ENCODE peak calls at places on chromosomes 3 and 15, in nine cellular contexts. One of them, this sample, is unnamed.
A peak's percentile ranks its signal among the peaks of the same experiment; 100 is the strongest.

GRCh38 chr15:67144609-67145306 is 79.4 kb downstream of the SMAD3 start:
- DNase-seq in B cell: no peak
- DNase-seq in tibial nerve: no peak
- DNase-seq in hepatocyte: peak; percentile 41
- DNase-seq in AG04449: peak; percentile 86
- DNase-seq in OCI-LY7: no peak
- DNase-seq in left lung: no peak
- DNase-seq in WERI-Rb-1: no peak
- DNase-seq in MCF 10A: no peak
- DNase-seq in this sample: no peak

GRCh38 chr15:27222479-27222878 is 251.5 kb downstream of the GABRG3 start:
- DNase-seq in B cell: no peak
- DNase-seq in tibial nerve: no peak
- DNase-seq in hepatocyte: peak; percentile 38
- DNase-seq in AG04449: peak; percentile 44
- DNase-seq in OCI-LY7: no peak
- DNase-seq in left lung: no peak
- DNase-seq in WERI-Rb-1: no peak
- DNase-seq in MCF 10A: no peak
- DNase-seq in this sample: no peak

GRCh38 chr15:89128320-89129122 is 40.3 kb downstream of the ABHD2 start:
- DNase-seq in B cell: no peak
- DNase-seq in tibial nerve: no peak
- DNase-seq in hepatocyte: no peak
- DNase-seq in AG04449: no peak
- DNase-seq in OCI-LY7: no peak
- DNase-seq in left lung: no peak
- DNase-seq in WERI-Rb-1: no peak
- DNase-seq in MCF 10A: no peak
- DNase-seq in this sample: no peak

GRCh38 chr3:190048831-190049541 is 71.7 kb downstream of the P3H2 start:
- DNase-seq in B cell: no peak
- DNase-seq in tibial nerve: no peak
- DNase-seq in hepatocyte: no peak
- DNase-seq in AG04449: no peak
- DNase-seq in OCI-LY7: no peak
- DNase-seq in left lung: no peak
- DNase-seq in WERI-Rb-1: no peak
- DNase-seq in MCF 10A: peak; percentile 49
- DNase-seq in this sample: no peak

GRCh38 chr15:69468241-69469121 is 15.9 kb downstream of the RPLP1 start:
- DNase-seq in B cell: no peak
- DNase-seq in tibial nerve: no peak
- DNase-seq in hepatocyte: peak; percentile 79
- DNase-seq in AG04449: no peak
- DNase-seq in OCI-LY7: no peak
- DNase-seq in left lung: peak; percentile 76
- DNase-seq in WERI-Rb-1: no peak
- DNase-seq in MCF 10A: peak; percentile 82
- DNase-seq in this sample: peak; percentile 85

GRCh38 chr3:128322030-128323022 is 144.4 kb downstream of the DNAJB8 start:
- DNase-seq in B cell: no peak
- DNase-seq in tibial nerve: no peak
- DNase-seq in hepatocyte: no peak
- DNase-seq in AG04449: no peak
- DNase-seq in OCI-LY7: peak; percentile 43
- DNase-seq in left lung: no peak
- DNase-seq in WERI-Rb-1: peak; percentile 57
- DNase-seq in MCF 10A: peak; percentile 48
- DNase-seq in this sample: no peak

GRCh38 chr3:169966951-169967915 is 626 bp downstream of the SEC62 start:
- DNase-seq in B cell: peak; percentile 76
- DNase-seq in tibial nerve: no peak
- DNase-seq in hepatocyte: peak; percentile 65
- DNase-seq in AG04449: no peak
- DNase-seq in OCI-LY7: peak; percentile 54
- DNase-seq in left lung: peak; percentile 70
- DNase-seq in WERI-Rb-1: peak; percentile 71
- DNase-seq in MCF 10A: peak; percentile 39
- DNase-seq in this sample: peak; percentile 41

GRCh38 chr15:52102468-52102867 is 10.1 kb downstream of the BCL2L10 start:
- DNase-seq in B cell: no peak
- DNase-seq in tibial nerve: no peak
- DNase-seq in hepatocyte: no peak
- DNase-seq in AG04449: peak; percentile 65
- DNase-seq in OCI-LY7: no peak
- DNase-seq in left lung: no peak
- DNase-seq in WERI-Rb-1: no peak
- DNase-seq in MCF 10A: peak; percentile 91
- DNase-seq in this sample: no peak

GRCh38 chr3:141096981-141097380 is 45.8 kb downstream of the SPSB4 start:
- DNase-seq in B cell: no peak
- DNase-seq in tibial nerve: no peak
- DNase-seq in hepatocyte: no peak
- DNase-seq in AG04449: no peak
- DNase-seq in OCI-LY7: no peak
- DNase-seq in left lung: no peak
- DNase-seq in WERI-Rb-1: no peak
- DNase-seq in MCF 10A: no peak
- DNase-seq in this sample: no peak

GRCh38 chr15:31101262-31102048 is at the start of gene TRPM1:
- DNase-seq in B cell: no peak
- DNase-seq in tibial nerve: no peak
- DNase-seq in hepatocyte: no peak
- DNase-seq in AG04449: no peak
- DNase-seq in OCI-LY7: no peak
- DNase-seq in left lung: no peak
- DNase-seq in WERI-Rb-1: peak; percentile 41
- DNase-seq in MCF 10A: no peak
- DNase-seq in this sample: no peak

GRCh38 chr15:31098491-31098917 is 3.0 kb downstream of the TRPM1 start:
- DNase-seq in B cell: no peak
- DNase-seq in tibial nerve: no peak
- DNase-seq in hepatocyte: no peak
- DNase-seq in AG04449: no peak
- DNase-seq in OCI-LY7: no peak
- DNase-seq in left lung: no peak
- DNase-seq in WERI-Rb-1: peak; percentile 27
- DNase-seq in MCF 10A: no peak
- DNase-seq in this sample: no peak

GRCh38 chr15:31096563-31096962 is 5.0 kb downstream of the TRPM1 start:
- DNase-seq in B cell: no peak
- DNase-seq in tibial nerve: no peak
- DNase-seq in hepatocyte: no peak
- DNase-seq in AG04449: no peak
- DNase-seq in OCI-LY7: no peak
- DNase-seq in left lung: no peak
- DNase-seq in WERI-Rb-1: no peak
- DNase-seq in MCF 10A: no peak
- DNase-seq in this sample: no peak

GRCh38 chr15:31100738-31101137 is 787 bp downstream of the TRPM1 start:
- DNase-seq in B cell: no peak
- DNase-seq in tibial nerve: no peak
- DNase-seq in hepatocyte: no peak
- DNase-seq in AG04449: no peak
- DNase-seq in OCI-LY7: no peak
- DNase-seq in left lung: no peak
- DNase-seq in WERI-Rb-1: no peak
- DNase-seq in MCF 10A: no peak
- DNase-seq in this sample: no peak

DNA sequence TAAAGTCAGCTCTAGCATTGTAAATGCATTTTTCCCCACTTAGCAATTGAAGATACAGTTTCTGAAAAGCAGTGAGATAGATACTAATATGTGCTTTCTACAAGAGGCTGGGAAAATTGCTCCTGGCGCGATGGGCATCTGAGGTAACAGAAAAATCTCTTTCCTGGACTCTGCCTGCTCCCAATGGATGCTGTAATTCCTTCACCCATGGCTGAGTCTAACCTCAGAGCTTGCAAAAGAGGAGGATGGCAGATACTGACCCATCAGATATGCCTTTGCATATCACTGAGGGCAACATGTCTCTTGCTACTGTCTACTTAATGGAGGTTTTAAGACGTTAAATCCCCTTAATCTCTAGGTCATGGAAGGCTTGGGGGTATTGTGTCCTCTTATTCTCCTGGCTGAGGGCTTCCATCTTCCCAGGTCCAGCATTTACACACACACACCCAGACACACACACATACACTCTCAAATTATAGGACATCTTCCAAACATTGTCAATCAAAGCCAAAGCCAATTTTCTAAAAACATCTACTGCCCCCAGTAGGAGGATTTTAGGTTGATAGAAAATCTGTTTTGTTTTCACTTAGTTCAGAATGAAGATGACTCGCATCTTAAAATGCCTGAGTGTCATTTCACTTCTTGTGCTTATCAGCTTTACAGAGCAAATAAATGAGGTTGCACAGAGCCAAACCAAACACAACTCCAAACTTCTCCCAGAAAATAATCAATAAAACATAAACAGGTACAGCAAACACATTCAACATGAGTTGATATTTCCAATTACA is 2.4 kb downstream of the TRPM1 start:
- DNase-seq in B cell: no peak
- DNase-seq in tibial nerve: no peak
- DNase-seq in hepatocyte: no peak
- DNase-seq in AG04449: no peak
- DNase-seq in OCI-LY7: no peak
- DNase-seq in left lung: no peak
- DNase-seq in WERI-Rb-1: peak; percentile 63
- DNase-seq in MCF 10A: no peak
- DNase-seq in this sample: no peak
- TF ChIP-seq CTCF in B cell: no peak
- TF ChIP-seq CTCF in tibial nerve: no peak
- TF ChIP-seq CTCF in hepatocyte: no peak
- TF ChIP-seq CTCF in AG04449: no peak
- TF ChIP-seq CTCF in OCI-LY7: peak; percentile 57
- TF ChIP-seq CTCF in left lung: no peak
- TF ChIP-seq CTCF in WERI-Rb-1: no peak
- TF ChIP-seq CTCF in MCF 10A: no peak
- TF ChIP-seq CTCF in this sample: no peak

GRCh38 chr3:49657208-49657915 is 16.8 kb upstream of the APEH start:
- DNase-seq in B cell: no peak
- DNase-seq in tibial nerve: no peak
- DNase-seq in hepatocyte: no peak
- DNase-seq in AG04449: no peak
- DNase-seq in OCI-LY7: no peak
- DNase-seq in left lung: no peak
- DNase-seq in WERI-Rb-1: no peak
- DNase-seq in MCF 10A: no peak
- DNase-seq in this sample: no peak

GRCh38 chr3:49655731-49656285 is 18.3 kb upstream of the APEH start:
- DNase-seq in B cell: no peak
- DNase-seq in tibial nerve: no peak
- DNase-seq in hepatocyte: no peak
- DNase-seq in AG04449: no peak
- DNase-seq in OCI-LY7: no peak
- DNase-seq in left lung: no peak
- DNase-seq in WERI-Rb-1: no peak
- DNase-seq in MCF 10A: no peak
- DNase-seq in this sample: no peak

GRCh38 chr3:49654176-49654825 is 19.9 kb upstream of the APEH start:
- DNase-seq in B cell: no peak
- DNase-seq in tibial nerve: no peak
- DNase-seq in hepatocyte: no peak
- DNase-seq in AG04449: no peak
- DNase-seq in OCI-LY7: no peak
- DNase-seq in left lung: no peak
- DNase-seq in WERI-Rb-1: no peak
- DNase-seq in MCF 10A: no peak
- DNase-seq in this sample: no peak

GRCh38 chr3:49654955-49655556 is 19.1 kb upstream of the APEH start:
- DNase-seq in B cell: no peak
- DNase-seq in tibial nerve: no peak
- DNase-seq in hepatocyte: no peak
- DNase-seq in AG04449: no peak
- DNase-seq in OCI-LY7: no peak
- DNase-seq in left lung: no peak
- DNase-seq in WERI-Rb-1: no peak
- DNase-seq in MCF 10A: peak; percentile 18
- DNase-seq in this sample: no peak

GRCh38 chr3:49656541-49657112 is 17.5 kb upstream of the APEH start:
- DNase-seq in B cell: no peak
- DNase-seq in tibial nerve: no peak
- DNase-seq in hepatocyte: no peak
- DNase-seq in AG04449: no peak
- DNase-seq in OCI-LY7: no peak
- DNase-seq in left lung: no peak
- DNase-seq in WERI-Rb-1: no peak
- DNase-seq in MCF 10A: no peak
- DNase-seq in this sample: no peak
- TF ChIP-seq CTCF in B cell: no peak
- TF ChIP-seq CTCF in tibial nerve: no peak
- TF ChIP-seq CTCF in hepatocyte: no peak
- TF ChIP-seq CTCF in AG04449: peak; percentile 59
- TF ChIP-seq CTCF in OCI-LY7: no peak
- TF ChIP-seq CTCF in left lung: no peak
- TF ChIP-seq CTCF in WERI-Rb-1: no peak
- TF ChIP-seq CTCF in MCF 10A: no peak
- TF ChIP-seq CTCF in this sample: no peak

DNA sequence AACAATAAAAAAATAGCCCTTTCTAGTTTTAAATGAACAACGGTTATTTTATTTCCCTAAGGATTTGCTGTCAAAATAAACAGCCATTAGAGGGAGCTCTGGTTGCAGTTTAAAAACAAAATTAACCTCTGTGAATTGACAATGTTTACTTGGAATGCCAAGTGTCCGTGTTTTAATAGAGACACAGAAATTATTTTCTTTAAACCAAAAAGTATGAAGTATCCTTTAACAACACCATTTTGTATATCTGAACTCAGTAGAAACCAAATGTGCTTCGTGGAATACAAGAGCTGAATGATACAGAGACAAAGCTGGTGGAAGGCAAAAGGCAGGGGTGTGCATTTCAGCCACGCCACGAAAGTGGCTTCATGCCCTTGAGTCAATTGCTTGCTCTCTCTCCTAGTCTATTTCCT is 74.4 kb downstream of the MOBP start:
- DNase-seq in B cell: no peak
- DNase-seq in tibial nerve: no peak
- DNase-seq in hepatocyte: peak; percentile 24
- DNase-seq in AG04449: no peak
- DNase-seq in OCI-LY7: peak; percentile 6
- DNase-seq in left lung: no peak
- DNase-seq in WERI-Rb-1: no peak
- DNase-seq in MCF 10A: peak; percentile 49
- DNase-seq in this sample: no peak
- TF ChIP-seq CTCF in B cell: no peak
- TF ChIP-seq CTCF in tibial nerve: no peak
- TF ChIP-seq CTCF in hepatocyte: peak; percentile 81
- TF ChIP-seq CTCF in AG04449: peak; percentile 14
- TF ChIP-seq CTCF in OCI-LY7: peak; percentile 83
- TF ChIP-seq CTCF in left lung: no peak
- TF ChIP-seq CTCF in WERI-Rb-1: peak; percentile 21
- TF ChIP-seq CTCF in MCF 10A: peak; percentile 32
- TF ChIP-seq CTCF in this sample: no peak

GRCh38 chr3:55651011-55651410 is 163.9 kb upstream of the WNT5A start:
- DNase-seq in B cell: no peak
- DNase-seq in tibial nerve: no peak
- DNase-seq in hepatocyte: no peak
- DNase-seq in AG04449: no peak
- DNase-seq in OCI-LY7: no peak
- DNase-seq in left lung: no peak
- DNase-seq in WERI-Rb-1: peak; percentile 16
- DNase-seq in MCF 10A: no peak
- DNase-seq in this sample: no peak
- TF ChIP-seq CTCF in B cell: no peak
- TF ChIP-seq CTCF in tibial nerve: no peak
- TF ChIP-seq CTCF in hepatocyte: no peak
- TF ChIP-seq CTCF in AG04449: no peak
- TF ChIP-seq CTCF in OCI-LY7: no peak
- TF ChIP-seq CTCF in left lung: no peak
- TF ChIP-seq CTCF in WERI-Rb-1: no peak
- TF ChIP-seq CTCF in MCF 10A: no peak
- TF ChIP-seq CTCF in this sample: no peak

This sample was measured in natural killer cell.